ENCODE peak calls at places on chromosomes 1 and 21, in seven cellular contexts. A is SK-N-SH, N is GM12878, W is K562, P is HCT116, U is H1, F is HepG2. X is an unnamed sample.

GRCh38 chr1:201763439-201764140 is 65.4 kb upstream of the IPO9 start:
- DNase-seq in A (no peak), N (no peak), W (no peak), P (no peak), U (no peak), F (no peak), X (no peak)

GRCh38 chr21:25657140-25657539 is 18.1 kb downstream of the JAM2 start:
- DNase-seq in A (no peak), N (no peak), W (no peak), P (peak), U (no peak), F (no peak), X (no peak)

GRCh38 chr1:201737350-201738060 is 91.5 kb upstream of the IPO9 start:
- DNase-seq in A (no peak), N (no peak), W (no peak), P (no peak), U (no peak), F (no peak), X (no peak)

GRCh38 chr1:32507021-32507420 is 32.2 kb upstream of the ZBTB8A start:
- DNase-seq in A (no peak), N (no peak), W (no peak), P (no peak), U (no peak), F (no peak), X (no peak)

GRCh38 chr1:184597652-184598357 is 156.9 kb downstream of the EDEM3 start:
- DNase-seq in A (peak), N (no peak), W (no peak), P (no peak), U (no peak), F (no peak), X (no peak)

GRCh38 chr1:100868364-100868995 is 26.2 kb downstream of the EXTL2 start:
- DNase-seq in A (peak), N (no peak), W (no peak), P (peak), U (no peak), F (peak), X (peak)

GRCh38 chr1:7384679-7385078 is 386.4 kb upstream of the VAMP3 start:
- DNase-seq in A (no peak), N (no peak), W (no peak), P (no peak), U (no peak), F (no peak), X (no peak)

GRCh38 chr21:44000360-44000759 is 11.7 kb upstream of the TRAPPC10 start:
- DNase-seq in A (no peak), N (no peak), W (no peak), P (no peak), U (no peak), F (no peak), X (no peak)

GRCh38 chr1:222618880-222619321 is 1.0 kb downstream of the MIA3 start:
- DNase-seq in A (peak), N (no peak), W (peak), P (no peak), U (no peak), F (peak), X (peak)

GRCh38 chr21:44425895-44426662 is 29.2 kb upstream of the LRRC3 start:
- DNase-seq in A (no peak), N (no peak), W (no peak), P (no peak), U (no peak), F (no peak), X (no peak)

GRCh38 chr1:22635436-22635835 is 992 bp upstream of the C1QA start:
- DNase-seq in A (no peak), N (no peak), W (no peak), P (no peak), U (no peak), F (no peak), X (no peak)

GRCh38 chr1:1796466-1796865 is 18.2 kb upstream of the NADK start:
- DNase-seq in A (no peak), N (no peak), W (no peak), P (no peak), U (no peak), F (no peak), X (no peak)

GRCh38 chr1:171741872-171742576 is at the start of gene VAMP4:
- DNase-seq in A (peak), N (peak), W (peak), P (peak), U (peak), F (peak), X (peak)

GRCh38 chr1:171740356-171740863 is 1.5 kb downstream of the VAMP4 start:
- DNase-seq in A (no peak), N (no peak), W (no peak), P (no peak), U (no peak), F (no peak), X (no peak)

GRCh38 chr1:171739646-171740045 is 2.2 kb downstream of the VAMP4 start:
- DNase-seq in A (no peak), N (no peak), W (no peak), P (no peak), U (no peak), F (no peak), X (no peak)

GRCh38 chr1:171742577-171742922 is 685 bp upstream of the VAMP4 start:
- DNase-seq in A (peak), N (no peak), W (peak), P (no peak), U (no peak), F (no peak), X (no peak)

GRCh38 chr1:171740987-171741871 is 636 bp downstream of the VAMP4 start:
- DNase-seq in A (peak), N (peak), W (peak), P (no peak), U (no peak), F (peak), X (peak)
- TF ChIP-seq JUND in A (no peak), N (no peak), W (no peak), P (peak), U (no peak), F (no peak), X (no peak)

GRCh38 chr1:14738235-14738634 is 139.8 kb downstream of the KAZN start:
- DNase-seq in A (no peak), N (no peak), W (no peak), P (no peak), U (no peak), F (no peak), X (peak)
- TF ChIP-seq JUND in A (no peak), N (no peak), W (no peak), P (no peak), U (no peak), F (no peak), X (no peak)

GRCh38 chr1:24705260-24706073 is 39.8 kb upstream of the CLIC4 start:
- DNase-seq in A (peak), N (peak), W (peak), P (peak), U (peak), F (peak), X (peak)

GRCh38 chr1:24704411-24705259 is 40.6 kb upstream of the CLIC4 start:
- DNase-seq in A (peak), N (no peak), W (peak), P (no peak), U (no peak), F (no peak), X (no peak)

GRCh38 chr1:24709748-24710416 is 35.4 kb upstream of the CLIC4 start:
- DNase-seq in A (no peak), N (no peak), W (peak), P (no peak), U (no peak), F (no peak), X (no peak)

GRCh38 chr1:24708938-24709337 is 36.3 kb upstream of the CLIC4 start:
- DNase-seq in A (no peak), N (no peak), W (peak), P (no peak), U (no peak), F (no peak), X (no peak)

DNA sequence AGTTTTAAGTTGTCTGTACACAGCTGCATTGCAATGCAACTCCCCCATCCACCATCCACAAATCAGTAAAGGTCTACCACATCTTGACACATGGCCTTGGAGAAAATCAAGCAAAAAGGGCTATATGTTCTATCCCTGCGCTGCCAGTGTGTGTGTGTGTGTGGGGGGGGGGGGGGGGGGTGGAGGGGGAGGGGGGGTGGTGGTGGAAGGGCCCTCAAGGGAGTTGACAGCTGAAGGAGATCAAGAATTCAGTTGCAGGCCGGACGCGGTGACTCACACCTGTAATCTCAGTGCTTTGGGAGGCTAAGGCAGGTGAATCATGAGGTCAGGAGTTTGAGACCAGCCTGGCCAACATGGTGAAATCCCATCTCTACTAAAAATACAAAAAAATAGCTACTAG is 37.6 kb upstream of the CLIC4 start:
- DNase-seq in A (no peak), N (no peak), W (peak), P (peak), U (no peak), F (no peak), X (no peak)
- TF ChIP-seq JUND in A (no peak), N (no peak), W (peak), P (no peak), U (no peak), F (no peak), X (no peak)

GRCh38 chr1:220511785-220512184 is 16.2 kb upstream of the MARK1 start:
- DNase-seq in A (no peak), N (no peak), W (no peak), P (no peak), U (no peak), F (peak), X (no peak)
- TF ChIP-seq JUND in A (no peak), N (no peak), W (no peak), P (no peak), U (no peak), F (no peak), X (no peak)

X was measured in T47D.